ENCODE peak calls at places on chromosomes 16 and 17, in ten cellular contexts. One of them, this sample, is unnamed.

GRCh38 chr17:55420067-55420775 is 1.4 kb downstream of the MMD start:
- DNase-seq in C1 segment of cervical spinal cord: no peak
- DNase-seq in substantia nigra: no peak
- DNase-seq in H7: no peak
- DNase-seq in naive thymus-derived CD8-positive, alpha-beta T cell: peak
- DNase-seq in mesendoderm: no peak
- DNase-seq in activated CD8-positive, alpha-beta memory T cell treated with anti-CD3 and anti-CD28 coated beads, Interleukin-2, amount 50 U/mL, for 48 hours: no peak
- DNase-seq in transverse colon: no peak
- DNase-seq in effector memory CD4-positive, alpha-beta T cell: no peak
- DNase-seq in heart right ventricle: peak
- DNase-seq in this sample: no peak

GRCh38 chr16:78045865-78046581 is 23.7 kb downstream of the CLEC3A start:
- DNase-seq in effector memory CD4-positive, alpha-beta T cell: no peak
- DNase-seq in substantia nigra: peak
- DNase-seq in mesendoderm: peak
- DNase-seq in heart right ventricle: peak
- DNase-seq in activated CD8-positive, alpha-beta memory T cell treated with anti-CD3 and anti-CD28 coated beads, Interleukin-2, amount 50 U/mL, for 48 hours: peak
- DNase-seq in naive thymus-derived CD8-positive, alpha-beta T cell: no peak
- DNase-seq in C1 segment of cervical spinal cord: peak
- DNase-seq in transverse colon: peak
- DNase-seq in H7: peak
- DNase-seq in this sample: peak

GRCh38 chr17:11182430-11182829 is 58.6 kb upstream of the SHISA6 start:
- DNase-seq in substantia nigra: no peak
- DNase-seq in mesendoderm: peak
- DNase-seq in naive thymus-derived CD8-positive, alpha-beta T cell: no peak
- DNase-seq in transverse colon: no peak
- DNase-seq in heart right ventricle: no peak
- DNase-seq in effector memory CD4-positive, alpha-beta T cell: no peak
- DNase-seq in H7: no peak
- DNase-seq in C1 segment of cervical spinal cord: no peak
- DNase-seq in activated CD8-positive, alpha-beta memory T cell treated with anti-CD3 and anti-CD28 coated beads, Interleukin-2, amount 50 U/mL, for 48 hours: no peak
- DNase-seq in this sample: no peak

GRCh38 chr17:76198702-76199101 is 41.6 kb downstream of the RNF157 start:
- DNase-seq in H7: no peak
- DNase-seq in substantia nigra: no peak
- DNase-seq in effector memory CD4-positive, alpha-beta T cell: no peak
- DNase-seq in mesendoderm: no peak
- DNase-seq in activated CD8-positive, alpha-beta memory T cell treated with anti-CD3 and anti-CD28 coated beads, Interleukin-2, amount 50 U/mL, for 48 hours: no peak
- DNase-seq in transverse colon: no peak
- DNase-seq in heart right ventricle: no peak
- DNase-seq in C1 segment of cervical spinal cord: no peak
- DNase-seq in naive thymus-derived CD8-positive, alpha-beta T cell: no peak
- DNase-seq in this sample: no peak

GRCh38 chr17:68035131-68035522 is 408 bp upstream of the KPNA2 start:
- DNase-seq in H7: no peak
- DNase-seq in substantia nigra: peak
- DNase-seq in mesendoderm: no peak
- DNase-seq in activated CD8-positive, alpha-beta memory T cell treated with anti-CD3 and anti-CD28 coated beads, Interleukin-2, amount 50 U/mL, for 48 hours: peak
- DNase-seq in heart right ventricle: peak
- DNase-seq in transverse colon: peak
- DNase-seq in C1 segment of cervical spinal cord: no peak
- DNase-seq in effector memory CD4-positive, alpha-beta T cell: no peak
- DNase-seq in naive thymus-derived CD8-positive, alpha-beta T cell: no peak
- DNase-seq in this sample: peak

GRCh38 chr16:4957720-4958509 is at the start of gene SEC14L5:
- DNase-seq in activated CD8-positive, alpha-beta memory T cell treated with anti-CD3 and anti-CD28 coated beads, Interleukin-2, amount 50 U/mL, for 48 hours: peak
- DNase-seq in effector memory CD4-positive, alpha-beta T cell: peak
- DNase-seq in transverse colon: peak
- DNase-seq in heart right ventricle: peak
- DNase-seq in mesendoderm: peak
- DNase-seq in naive thymus-derived CD8-positive, alpha-beta T cell: peak
- DNase-seq in C1 segment of cervical spinal cord: peak
- DNase-seq in H7: peak
- DNase-seq in substantia nigra: peak
- DNase-seq in this sample: peak

GRCh38 chr17:47696717-47697642 is 3.0 kb downstream of the TBKBP1 start:
- DNase-seq in heart right ventricle: no peak
- DNase-seq in substantia nigra: no peak
- DNase-seq in mesendoderm: no peak
- DNase-seq in C1 segment of cervical spinal cord: no peak
- DNase-seq in effector memory CD4-positive, alpha-beta T cell: no peak
- DNase-seq in activated CD8-positive, alpha-beta memory T cell treated with anti-CD3 and anti-CD28 coated beads, Interleukin-2, amount 50 U/mL, for 48 hours: no peak
- DNase-seq in H7: peak
- DNase-seq in naive thymus-derived CD8-positive, alpha-beta T cell: no peak
- DNase-seq in transverse colon: no peak
- DNase-seq in this sample: no peak

GRCh38 chr17:78583091-78583490 is 5.9 kb upstream of the DNAH17 start:
- DNase-seq in transverse colon: no peak
- DNase-seq in C1 segment of cervical spinal cord: no peak
- DNase-seq in heart right ventricle: no peak
- DNase-seq in mesendoderm: peak
- DNase-seq in activated CD8-positive, alpha-beta memory T cell treated with anti-CD3 and anti-CD28 coated beads, Interleukin-2, amount 50 U/mL, for 48 hours: no peak
- DNase-seq in H7: peak
- DNase-seq in naive thymus-derived CD8-positive, alpha-beta T cell: no peak
- DNase-seq in effector memory CD4-positive, alpha-beta T cell: no peak
- DNase-seq in substantia nigra: no peak
- DNase-seq in this sample: no peak

GRCh38 chr16:17389392-17389791 is 81.4 kb downstream of the XYLT1 start:
- DNase-seq in naive thymus-derived CD8-positive, alpha-beta T cell: no peak
- DNase-seq in activated CD8-positive, alpha-beta memory T cell treated with anti-CD3 and anti-CD28 coated beads, Interleukin-2, amount 50 U/mL, for 48 hours: no peak
- DNase-seq in H7: no peak
- DNase-seq in transverse colon: no peak
- DNase-seq in heart right ventricle: no peak
- DNase-seq in substantia nigra: no peak
- DNase-seq in mesendoderm: no peak
- DNase-seq in C1 segment of cervical spinal cord: no peak
- DNase-seq in effector memory CD4-positive, alpha-beta T cell: no peak
- DNase-seq in this sample: no peak

GRCh38 chr17:34499576-34499975 is 79.8 kb upstream of the TMEM132E start:
- DNase-seq in effector memory CD4-positive, alpha-beta T cell: no peak
- DNase-seq in H7: peak
- DNase-seq in mesendoderm: peak
- DNase-seq in substantia nigra: no peak
- DNase-seq in heart right ventricle: no peak
- DNase-seq in naive thymus-derived CD8-positive, alpha-beta T cell: no peak
- DNase-seq in activated CD8-positive, alpha-beta memory T cell treated with anti-CD3 and anti-CD28 coated beads, Interleukin-2, amount 50 U/mL, for 48 hours: no peak
- DNase-seq in transverse colon: no peak
- DNase-seq in C1 segment of cervical spinal cord: no peak
- DNase-seq in this sample: no peak

GRCh38 chr17:67227488-67227887 is 17.5 kb downstream of the HELZ start:
- DNase-seq in mesendoderm: no peak
- DNase-seq in H7: no peak
- DNase-seq in effector memory CD4-positive, alpha-beta T cell: no peak
- DNase-seq in transverse colon: no peak
- DNase-seq in activated CD8-positive, alpha-beta memory T cell treated with anti-CD3 and anti-CD28 coated beads, Interleukin-2, amount 50 U/mL, for 48 hours: no peak
- DNase-seq in naive thymus-derived CD8-positive, alpha-beta T cell: no peak
- DNase-seq in substantia nigra: no peak
- DNase-seq in C1 segment of cervical spinal cord: no peak
- DNase-seq in heart right ventricle: no peak
- DNase-seq in this sample: no peak

GRCh38 chr17:77496831-77497577 is 356.2 kb downstream of the SEC14L1 start:
- DNase-seq in effector memory CD4-positive, alpha-beta T cell: no peak
- DNase-seq in heart right ventricle: no peak
- DNase-seq in activated CD8-positive, alpha-beta memory T cell treated with anti-CD3 and anti-CD28 coated beads, Interleukin-2, amount 50 U/mL, for 48 hours: peak
- DNase-seq in C1 segment of cervical spinal cord: no peak
- DNase-seq in H7: peak
- DNase-seq in naive thymus-derived CD8-positive, alpha-beta T cell: no peak
- DNase-seq in transverse colon: no peak
- DNase-seq in mesendoderm: no peak
- DNase-seq in substantia nigra: no peak
- DNase-seq in this sample: no peak

GRCh38 chr16:21167360-21167759 is 8.9 kb downstream of the LDAF1 start:
- DNase-seq in C1 segment of cervical spinal cord: no peak
- DNase-seq in naive thymus-derived CD8-positive, alpha-beta T cell: no peak
- DNase-seq in heart right ventricle: no peak
- DNase-seq in transverse colon: no peak
- DNase-seq in activated CD8-positive, alpha-beta memory T cell treated with anti-CD3 and anti-CD28 coated beads, Interleukin-2, amount 50 U/mL, for 48 hours: no peak
- DNase-seq in mesendoderm: no peak
- DNase-seq in effector memory CD4-positive, alpha-beta T cell: no peak
- DNase-seq in substantia nigra: no peak
- DNase-seq in H7: no peak
- DNase-seq in this sample: no peak

GRCh38 chr17:17702821-17703607 is 21.8 kb downstream of the RAI1 start:
- DNase-seq in transverse colon: no peak
- DNase-seq in heart right ventricle: peak
- DNase-seq in substantia nigra: no peak
- DNase-seq in H7: peak
- DNase-seq in effector memory CD4-positive, alpha-beta T cell: no peak
- DNase-seq in activated CD8-positive, alpha-beta memory T cell treated with anti-CD3 and anti-CD28 coated beads, Interleukin-2, amount 50 U/mL, for 48 hours: no peak
- DNase-seq in naive thymus-derived CD8-positive, alpha-beta T cell: no peak
- DNase-seq in mesendoderm: peak
- DNase-seq in C1 segment of cervical spinal cord: no peak
- DNase-seq in this sample: no peak

GRCh38 chr17:76381633-76382304 is 2.6 kb upstream of the SPHK1 start:
- DNase-seq in heart right ventricle: peak
- DNase-seq in effector memory CD4-positive, alpha-beta T cell: no peak
- DNase-seq in mesendoderm: peak
- DNase-seq in H7: peak
- DNase-seq in substantia nigra: no peak
- DNase-seq in C1 segment of cervical spinal cord: no peak
- DNase-seq in transverse colon: no peak
- DNase-seq in naive thymus-derived CD8-positive, alpha-beta T cell: no peak
- DNase-seq in activated CD8-positive, alpha-beta memory T cell treated with anti-CD3 and anti-CD28 coated beads, Interleukin-2, amount 50 U/mL, for 48 hours: no peak
- DNase-seq in this sample: no peak

GRCh38 chr16:68948230-68948910 is 105.0 kb downstream of the TANGO6 start:
- DNase-seq in C1 segment of cervical spinal cord: no peak
- DNase-seq in transverse colon: no peak
- DNase-seq in heart right ventricle: no peak
- DNase-seq in effector memory CD4-positive, alpha-beta T cell: no peak
- DNase-seq in H7: no peak
- DNase-seq in activated CD8-positive, alpha-beta memory T cell treated with anti-CD3 and anti-CD28 coated beads, Interleukin-2, amount 50 U/mL, for 48 hours: no peak
- DNase-seq in substantia nigra: no peak
- DNase-seq in mesendoderm: no peak
- DNase-seq in naive thymus-derived CD8-positive, alpha-beta T cell: no peak
- DNase-seq in this sample: no peak

GRCh38 chr17:71830916-71831315 is 289.9 kb upstream of the SOX9 start:
- DNase-seq in naive thymus-derived CD8-positive, alpha-beta T cell: no peak
- DNase-seq in effector memory CD4-positive, alpha-beta T cell: no peak
- DNase-seq in C1 segment of cervical spinal cord: no peak
- DNase-seq in activated CD8-positive, alpha-beta memory T cell treated with anti-CD3 and anti-CD28 coated beads, Interleukin-2, amount 50 U/mL, for 48 hours: no peak
- DNase-seq in H7: peak
- DNase-seq in heart right ventricle: no peak
- DNase-seq in transverse colon: no peak
- DNase-seq in substantia nigra: peak
- DNase-seq in mesendoderm: peak
- DNase-seq in this sample: peak

GRCh38 chr16:50306287-50306686 is 39.9 kb downstream of the ADCY7 start:
- DNase-seq in activated CD8-positive, alpha-beta memory T cell treated with anti-CD3 and anti-CD28 coated beads, Interleukin-2, amount 50 U/mL, for 48 hours: peak
- DNase-seq in effector memory CD4-positive, alpha-beta T cell: no peak
- DNase-seq in C1 segment of cervical spinal cord: no peak
- DNase-seq in heart right ventricle: no peak
- DNase-seq in H7: peak
- DNase-seq in transverse colon: no peak
- DNase-seq in substantia nigra: no peak
- DNase-seq in mesendoderm: no peak
- DNase-seq in naive thymus-derived CD8-positive, alpha-beta T cell: no peak
- DNase-seq in this sample: no peak

GRCh38 chr17:41647038-41647813 is 22.9 kb upstream of the KRT17 start:
- DNase-seq in naive thymus-derived CD8-positive, alpha-beta T cell: no peak
- DNase-seq in mesendoderm: peak
- DNase-seq in heart right ventricle: no peak
- DNase-seq in transverse colon: no peak
- DNase-seq in substantia nigra: no peak
- DNase-seq in activated CD8-positive, alpha-beta memory T cell treated with anti-CD3 and anti-CD28 coated beads, Interleukin-2, amount 50 U/mL, for 48 hours: no peak
- DNase-seq in effector memory CD4-positive, alpha-beta T cell: no peak
- DNase-seq in H7: no peak
- DNase-seq in C1 segment of cervical spinal cord: no peak
- DNase-seq in this sample: no peak

GRCh38 chr17:77405867-77406513 is 265.2 kb downstream of the SEC14L1 start:
- DNase-seq in mesendoderm: no peak
- DNase-seq in activated CD8-positive, alpha-beta memory T cell treated with anti-CD3 and anti-CD28 coated beads, Interleukin-2, amount 50 U/mL, for 48 hours: no peak
- DNase-seq in naive thymus-derived CD8-positive, alpha-beta T cell: no peak
- DNase-seq in substantia nigra: no peak
- DNase-seq in H7: no peak
- DNase-seq in effector memory CD4-positive, alpha-beta T cell: no peak
- DNase-seq in heart right ventricle: no peak
- DNase-seq in transverse colon: no peak
- DNase-seq in C1 segment of cervical spinal cord: no peak
- DNase-seq in this sample: no peak

GRCh38 chr17:74453665-74454196 is 12.7 kb upstream of the CD300A start:
- DNase-seq in effector memory CD4-positive, alpha-beta T cell: peak
- DNase-seq in naive thymus-derived CD8-positive, alpha-beta T cell: peak
- DNase-seq in heart right ventricle: no peak
- DNase-seq in substantia nigra: no peak
- DNase-seq in C1 segment of cervical spinal cord: no peak
- DNase-seq in mesendoderm: no peak
- DNase-seq in transverse colon: no peak
- DNase-seq in H7: peak
- DNase-seq in activated CD8-positive, alpha-beta memory T cell treated with anti-CD3 and anti-CD28 coated beads, Interleukin-2, amount 50 U/mL, for 48 hours: peak
- DNase-seq in this sample: no peak

GRCh38 chr17:69348441-69348840 is 21.5 kb upstream of the ABCA5 start:
- DNase-seq in effector memory CD4-positive, alpha-beta T cell: no peak
- DNase-seq in naive thymus-derived CD8-positive, alpha-beta T cell: no peak
- DNase-seq in C1 segment of cervical spinal cord: no peak
- DNase-seq in substantia nigra: no peak
- DNase-seq in transverse colon: no peak
- DNase-seq in H7: no peak
- DNase-seq in mesendoderm: no peak
- DNase-seq in heart right ventricle: no peak
- DNase-seq in activated CD8-positive, alpha-beta memory T cell treated with anti-CD3 and anti-CD28 coated beads, Interleukin-2, amount 50 U/mL, for 48 hours: no peak
- DNase-seq in this sample: no peak

GRCh38 chr17:58399974-58400373 is 17.4 kb downstream of the RNF43 start:
- DNase-seq in C1 segment of cervical spinal cord: no peak
- DNase-seq in transverse colon: no peak
- DNase-seq in heart right ventricle: no peak
- DNase-seq in naive thymus-derived CD8-positive, alpha-beta T cell: no peak
- DNase-seq in mesendoderm: no peak
- DNase-seq in substantia nigra: no peak
- DNase-seq in activated CD8-positive, alpha-beta memory T cell treated with anti-CD3 and anti-CD28 coated beads, Interleukin-2, amount 50 U/mL, for 48 hours: no peak
- DNase-seq in effector memory CD4-positive, alpha-beta T cell: no peak
- DNase-seq in H7: no peak
- DNase-seq in this sample: no peak

GRCh38 chr16:27322858-27323780 is 9.3 kb downstream of the IL4R start:
- DNase-seq in effector memory CD4-positive, alpha-beta T cell: no peak
- DNase-seq in activated CD8-positive, alpha-beta memory T cell treated with anti-CD3 and anti-CD28 coated beads, Interleukin-2, amount 50 U/mL, for 48 hours: no peak
- DNase-seq in mesendoderm: peak
- DNase-seq in naive thymus-derived CD8-positive, alpha-beta T cell: no peak
- DNase-seq in C1 segment of cervical spinal cord: no peak
- DNase-seq in substantia nigra: no peak
- DNase-seq in heart right ventricle: no peak
- DNase-seq in H7: no peak
- DNase-seq in transverse colon: peak
- DNase-seq in this sample: no peak

This sample was measured in anterior cingulate cortex.